ENCODE peak calls at places on chromosomes 6 and 20, in ten cellular contexts. R, Z, N, M, Q, C, B, T, D and U are unnamed samples.

GRCh38 chr6:88808381-88808780 is 155.0 kb downstream of the RNGTT start:
- DNase-seq in R (no peak), Z (no peak), N (no peak), M (no peak), Q (no peak), C (no peak), B (no peak), T (no peak), D (no peak), U (no peak)

GRCh38 chr20:45299786-45300185 is 6.9 kb upstream of the RBPJL start:
- DNase-seq in R (no peak), Z (no peak), N (no peak), M (no peak), Q (no peak), C (no peak), B (no peak), T (no peak), D (no peak), U (no peak)

GRCh38 chr20:59042151-59042795 is at the start of gene PRELID3B:
- DNase-seq in R (peak), Z (no peak), N (no peak), M (peak), Q (no peak), C (peak), B (peak), T (no peak), D (peak), U (no peak)

GRCh38 chr6:14921170-14921569 is 324.7 kb upstream of the JARID2 start:
- DNase-seq in R (no peak), Z (peak), N (no peak), M (peak), Q (no peak), C (no peak), B (peak), T (no peak), D (no peak), U (no peak)

GRCh38 chr6:14108571-14109410 is 8.8 kb upstream of the CD83 start:
- DNase-seq in R (no peak), Z (peak), N (no peak), M (no peak), Q (no peak), C (peak), B (no peak), T (no peak), D (no peak), U (no peak)

GRCh38 chr20:4366076-4366475 is 350.7 kb upstream of the RNF24 start:
- DNase-seq in R (peak), Z (no peak), N (no peak), M (no peak), Q (no peak), C (peak), B (no peak), T (no peak), D (no peak), U (no peak)

GRCh38 chr20:47181056-47181862 is 175.2 kb downstream of the ZMYND8 start:
- DNase-seq in R (peak), Z (no peak), N (no peak), M (no peak), Q (peak), C (peak), B (peak), T (peak), D (peak), U (no peak)

GRCh38 chr20:45950330-45950646 is 15.8 kb downstream of the PCIF1 start:
- DNase-seq in R (no peak), Z (no peak), N (no peak), M (peak), Q (no peak), C (no peak), B (no peak), T (no peak), D (no peak), U (no peak)

GRCh38 chr20:47310729-47311128 is 45.8 kb downstream of the ZMYND8 start:
- DNase-seq in R (no peak), Z (no peak), N (no peak), M (no peak), Q (no peak), C (no peak), B (no peak), T (no peak), D (no peak), U (no peak)

GRCh38 chr6:165717732-165718465 is 54.9 kb upstream of the PDE10A start:
- DNase-seq in R (no peak), Z (no peak), N (no peak), M (no peak), Q (peak), C (no peak), B (no peak), T (peak), D (no peak), U (no peak)

GRCh38 chr6:14477559-14477958 is 360.0 kb downstream of the CD83 start:
- DNase-seq in R (no peak), Z (no peak), N (no peak), M (no peak), Q (no peak), C (no peak), B (no peak), T (no peak), D (no peak), U (no peak)

GRCh38 chr6:147203311-147204059 is 732 bp upstream of the STXBP5 start:
- DNase-seq in R (peak), Z (peak), N (peak), M (peak), Q (peak), C (peak), B (peak), T (peak), D (peak), U (peak)

GRCh38 chr6:45710304-45710821 is 305.3 kb downstream of the CLIC5 start:
- DNase-seq in R (peak), Z (no peak), N (no peak), M (no peak), Q (peak), C (no peak), B (no peak), T (no peak), D (no peak), U (peak)

GRCh38 chr6:20497200-20497820 is 36.9 kb upstream of the CDKAL1 start:
- DNase-seq in R (peak), Z (no peak), N (peak), M (no peak), Q (peak), C (peak), B (no peak), T (no peak), D (no peak), U (no peak)

GRCh38 chr6:116217069-116217468 is 36.8 kb downstream of the TSPYL4 start:
- DNase-seq in R (peak), Z (no peak), N (no peak), M (no peak), Q (peak), C (peak), B (peak), T (no peak), D (no peak), U (peak)

GRCh38 chr6:46983007-46983411 is 59.1 kb downstream of the ADGRF1 start:
- DNase-seq in R (peak), Z (no peak), N (peak), M (no peak), Q (peak), C (peak), B (peak), T (no peak), D (peak), U (no peak)

DNA sequence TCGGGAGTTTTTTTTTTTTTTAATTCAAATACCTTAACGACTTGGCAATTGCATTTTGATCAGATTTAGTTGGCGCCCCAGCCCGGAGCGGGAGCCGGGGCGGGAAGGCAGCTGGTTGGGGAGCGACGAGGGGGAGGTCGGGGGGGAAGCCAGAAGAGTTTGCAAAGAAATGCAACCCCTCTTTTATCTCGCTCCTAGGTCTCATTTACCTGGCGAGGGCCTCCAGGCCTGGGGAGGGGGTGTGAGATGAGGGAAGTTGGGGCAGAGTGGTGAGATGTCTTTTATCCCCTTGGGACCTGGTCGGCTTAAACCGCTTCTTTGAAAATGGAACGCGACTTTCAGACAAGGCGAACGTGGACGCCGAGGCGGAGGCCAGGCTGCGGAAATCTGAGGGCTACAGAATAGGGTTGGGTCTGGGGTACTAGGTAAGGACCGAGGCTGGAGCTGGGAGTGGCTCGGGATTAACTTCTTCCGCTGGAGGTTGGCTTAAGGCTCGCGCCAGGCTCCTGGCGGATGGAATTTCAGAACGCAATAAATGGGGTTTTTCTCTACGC is 40.3 kb downstream of the NCR2 start:
- DNase-seq in R (no peak), Z (no peak), N (no peak), M (no peak), Q (no peak), C (no peak), B (peak), T (no peak), D (peak), U (no peak)
- H3K4me3 ChIP-seq in R (no peak), Z (peak), N (no peak), M (no peak), Q (no peak), C (no peak), B (peak), T (no peak), D (peak), U (no peak)

DNA sequence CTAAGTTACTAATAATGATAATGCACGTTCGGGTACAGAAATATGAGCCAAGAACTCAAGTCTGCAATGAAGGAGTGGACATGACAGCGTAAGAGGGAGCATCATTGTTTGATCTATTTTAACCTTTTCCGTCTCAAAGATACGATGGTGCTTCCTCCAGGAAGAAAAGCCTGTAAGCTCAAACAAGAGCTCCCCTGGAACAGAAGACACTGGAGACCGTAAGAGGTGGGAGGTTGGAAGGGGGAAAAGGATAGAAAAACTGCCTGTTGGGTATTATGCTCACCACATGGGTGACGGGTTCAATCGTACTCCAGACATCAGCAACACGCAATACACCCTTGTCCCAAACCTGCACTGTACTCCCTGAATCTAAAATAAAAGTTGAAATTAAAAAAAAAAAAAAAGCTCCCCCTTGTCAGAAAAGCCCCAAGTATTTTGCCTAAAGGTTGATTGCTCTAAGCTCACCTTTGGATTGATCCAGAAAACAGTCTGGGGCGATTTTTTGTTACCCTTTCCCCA is 180.5 kb downstream of the TRIM27 start:
- DNase-seq in R (no peak), Z (no peak), N (no peak), M (no peak), Q (no peak), C (no peak), B (no peak), T (no peak), D (no peak), U (no peak)
- H3K4me3 ChIP-seq in R (no peak), Z (no peak), N (no peak), M (no peak), Q (no peak), C (peak), B (peak), T (no peak), D (peak), U (no peak)

GRCh38 chr6:41426438-41426851 is 91.0 kb downstream of the NCR2 start:
- DNase-seq in R (peak), Z (no peak), N (no peak), M (no peak), Q (peak), C (no peak), B (peak), T (no peak), D (peak), U (no peak)
- H3K4me3 ChIP-seq in R (no peak), Z (no peak), N (no peak), M (no peak), Q (peak), C (no peak), B (peak), T (no peak), D (peak), U (no peak)

DNA sequence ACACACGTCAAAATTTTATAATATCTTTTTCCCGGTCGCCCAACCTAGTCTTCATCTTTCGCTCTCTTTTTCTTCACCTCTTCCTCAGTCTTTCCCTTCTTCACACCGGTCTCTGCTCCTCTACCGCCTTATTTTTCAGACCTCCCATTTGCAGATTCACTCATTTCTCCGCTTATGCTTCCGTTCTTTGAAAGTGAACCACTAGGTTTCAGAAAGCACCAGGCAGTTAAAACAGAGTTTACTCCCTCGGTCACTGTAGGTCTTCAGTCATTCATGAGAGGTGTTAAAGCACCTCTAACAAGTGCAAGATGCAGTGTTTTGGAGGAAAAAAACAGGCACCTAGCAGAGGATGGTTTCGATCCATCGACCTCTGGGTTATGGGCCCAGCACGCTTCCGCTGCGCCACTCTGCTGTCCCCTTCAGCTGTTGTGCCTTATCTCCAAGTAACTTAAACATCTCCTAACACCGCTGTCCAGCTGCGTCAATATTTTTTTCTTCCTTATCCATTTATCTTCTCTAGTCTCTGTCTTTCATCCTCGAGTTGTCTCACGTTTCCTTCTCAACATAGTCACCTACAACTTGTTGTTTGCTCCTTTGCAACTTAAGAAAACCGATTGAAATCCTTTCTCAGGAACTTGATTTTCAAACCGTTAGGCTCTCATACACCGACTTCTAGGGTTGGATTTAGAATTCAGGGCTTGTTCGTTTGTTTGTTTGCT is 119.7 kb upstream of the ZNF184 start:
- DNase-seq in R (peak), Z (no peak), N (no peak), M (no peak), Q (peak), C (peak), B (peak), T (no peak), D (peak), U (peak)
- H3K4me3 ChIP-seq in R (peak), Z (peak), N (peak), M (no peak), Q (peak), C (peak), B (peak), T (peak), D (peak), U (peak)

DNA sequence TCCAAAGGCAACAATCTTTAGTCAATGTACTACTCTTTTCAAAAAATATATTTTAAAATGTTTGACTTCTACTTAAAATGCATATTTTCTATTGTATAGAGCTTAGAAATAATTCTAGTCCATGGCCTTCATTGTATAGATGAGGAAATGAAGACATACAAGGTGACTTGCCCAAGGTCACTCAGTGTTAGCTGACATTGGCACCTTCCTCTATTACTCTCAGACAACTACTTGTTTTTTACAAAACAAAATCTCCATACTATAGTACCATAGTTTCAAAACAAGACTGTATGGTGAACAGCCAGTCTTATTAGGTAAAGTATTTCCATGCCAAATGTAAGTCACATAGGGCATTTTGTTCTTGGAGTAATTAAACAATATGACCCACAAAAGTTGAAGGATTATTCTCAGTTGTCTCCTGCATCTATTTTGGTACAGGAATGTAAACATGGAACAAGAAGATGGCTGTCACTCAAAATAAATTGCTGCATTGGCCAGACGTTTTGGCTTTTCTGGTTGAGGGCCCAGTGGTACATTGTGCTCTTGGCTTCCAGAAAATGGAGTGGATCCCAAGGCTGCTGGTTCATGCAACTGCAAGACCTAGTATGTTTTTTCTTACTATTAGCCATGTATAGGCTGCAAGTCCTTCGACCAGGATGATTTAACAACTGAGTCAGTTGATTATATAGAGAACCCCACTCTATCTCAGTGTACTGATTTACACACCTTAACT is 54.3 kb upstream of the NOX3 start:
- DNase-seq in R (no peak), Z (no peak), N (no peak), M (no peak), Q (no peak), C (no peak), B (no peak), T (no peak), D (no peak), U (no peak)
- H3K4me3 ChIP-seq in R (no peak), Z (no peak), N (no peak), M (no peak), Q (no peak), C (no peak), B (no peak), T (no peak), D (no peak), U (no peak)

GRCh38 chr6:52546678-52547077 is 30.2 kb downstream of the TRAM2 start:
- DNase-seq in R (no peak), Z (no peak), N (no peak), M (no peak), Q (no peak), C (no peak), B (no peak), T (no peak), D (no peak), U (no peak)
- H3K4me3 ChIP-seq in R (no peak), Z (no peak), N (no peak), M (no peak), Q (no peak), C (no peak), B (no peak), T (no peak), D (no peak), U (no peak)

GRCh38 chr20:50305636-50306477 is 115.2 kb downstream of the CEBPB start:
- DNase-seq in R (peak), Z (peak), N (no peak), M (peak), Q (no peak), C (no peak), B (no peak), T (no peak), D (no peak), U (no peak)
- H3K4me3 ChIP-seq in R (peak), Z (peak), N (no peak), M (no peak), Q (no peak), C (no peak), B (no peak), T (no peak), D (no peak), U (no peak)

DNA sequence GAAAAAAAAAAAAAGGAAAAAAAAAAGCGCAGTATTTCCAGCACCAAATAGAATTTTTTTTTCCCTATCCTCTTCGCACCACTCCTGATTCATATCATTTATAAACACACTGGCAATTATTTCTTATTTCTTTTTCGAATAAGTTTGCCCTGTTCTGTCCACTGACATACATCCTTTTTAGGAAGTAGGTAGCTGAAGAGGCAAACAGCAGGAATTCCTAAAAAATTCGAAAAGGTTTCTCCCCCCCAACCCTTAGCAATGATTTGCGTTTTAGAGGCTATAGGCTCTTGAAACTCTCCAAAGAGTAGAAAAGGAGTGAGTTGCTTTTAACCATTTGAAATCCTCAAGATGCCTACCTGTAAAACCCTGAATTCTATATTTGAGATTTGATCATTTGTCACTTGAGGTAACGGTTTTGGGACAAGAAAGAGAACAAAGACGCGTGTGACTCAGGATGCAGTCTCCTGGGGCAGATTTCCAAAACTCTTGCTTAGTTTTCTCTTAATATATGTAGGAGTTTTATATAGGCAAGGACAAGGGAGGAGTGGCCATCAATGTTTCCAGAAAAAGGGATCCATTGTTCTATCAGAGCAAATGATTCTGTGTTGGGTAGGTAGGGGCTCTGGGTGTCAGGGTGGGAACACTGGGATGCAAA is 531 bp upstream of the CCN2 start:
- DNase-seq in R (peak), Z (no peak), N (no peak), M (no peak), Q (no peak), C (no peak), B (peak), T (no peak), D (no peak), U (no peak)
- H3K4me3 ChIP-seq in R (peak), Z (peak), N (peak), M (peak), Q (peak), C (peak), B (peak), T (peak), D (no peak), U (no peak)

GRCh38 chr6:73375216-73375615 is 5.5 kb upstream of the OOEP start:
- DNase-seq in R (no peak), Z (no peak), N (no peak), M (no peak), Q (no peak), C (no peak), B (no peak), T (no peak), D (no peak), U (no peak)
- H3K4me3 ChIP-seq in R (no peak), Z (no peak), N (no peak), M (no peak), Q (no peak), C (no peak), B (no peak), T (no peak), D (no peak), U (no peak)

GRCh38 chr6:7543761-7544424 is 2.4 kb downstream of the DSP start:
- DNase-seq in R (no peak), Z (no peak), N (no peak), M (no peak), Q (peak), C (peak), B (peak), T (no peak), D (peak), U (no peak)

GRCh38 chr6:7546832-7547714 is 5.6 kb downstream of the DSP start:
- DNase-seq in R (no peak), Z (no peak), N (no peak), M (no peak), Q (no peak), C (peak), B (no peak), T (no peak), D (no peak), U (no peak)

GRCh38 chr6:7546383-7546782 is 4.9 kb downstream of the DSP start:
- DNase-seq in R (no peak), Z (no peak), N (no peak), M (no peak), Q (no peak), C (no peak), B (no peak), T (no peak), D (no peak), U (no peak)

GRCh38 chr6:7544597-7544996 is 3.1 kb downstream of the DSP start:
- DNase-seq in R (no peak), Z (no peak), N (no peak), M (no peak), Q (no peak), C (no peak), B (no peak), T (no peak), D (no peak), U (no peak)

GRCh38 chr6:7545509-7546369 is 4.3 kb downstream of the DSP start:
- DNase-seq in R (peak), Z (no peak), N (no peak), M (no peak), Q (no peak), C (peak), B (no peak), T (no peak), D (no peak), U (no peak)
- H3K4me3 ChIP-seq in R (no peak), Z (no peak), N (no peak), M (no peak), Q (no peak), C (peak), B (no peak), T (no peak), D (no peak), U (no peak)